ENCODE peak calls at places on chromosomes 1 and 21, in nine cellular contexts. D, V, S, G, W, T, K, Z and M are unnamed samples.

GRCh38 chr21:44793269-44794030 is 8.2 kb downstream of the UBE2G2 start:
- DNase-seq in W (peak), S (peak), D (peak), K (peak), V (peak), G (peak), T (peak), Z (peak), M (no peak)

GRCh38 chr1:15246960-15247614 is at the start of gene FHAD1:
- DNase-seq in K (no peak), D (peak), G (peak), S (peak), V (no peak), T (peak), Z (peak), W (peak), M (no peak)

GRCh38 chr1:203440780-203441179 is 34.8 kb upstream of the PRELP start:
- DNase-seq in S (peak), V (no peak), T (peak), D (no peak), W (peak), K (no peak), Z (peak), G (no peak), M (no peak)

GRCh38 chr1:3359346-3360157 is 94.9 kb upstream of the ARHGEF16 start:
- DNase-seq in S (no peak), Z (no peak), D (no peak), V (no peak), G (no peak), W (no peak), K (no peak), T (no peak), M (no peak)

GRCh38 chr1:112714313-112715263 is 544 bp downstream of the PPM1J start:
- DNase-seq in Z (peak), G (no peak), T (peak), W (no peak), V (no peak), K (no peak), D (no peak), S (no peak), M (no peak)

GRCh38 chr1:211259596-211260126 is 495 bp downstream of the RCOR3 start:
- DNase-seq in V (peak), T (peak), G (peak), K (no peak), Z (peak), S (peak), D (peak), W (peak), M (no peak)

GRCh38 chr1:156226116-156226538 is 13.3 kb downstream of the PMF1 start:
- DNase-seq in S (no peak), D (peak), Z (no peak), G (no peak), V (no peak), K (no peak), T (no peak), W (no peak), M (peak)

GRCh38 chr21:36504067-36505058 is 24.4 kb upstream of the CLDN14 start:
- DNase-seq in G (no peak), D (no peak), K (peak), V (no peak), W (peak), S (peak), Z (peak), T (no peak), M (no peak)

GRCh38 chr21:44315691-44316208 is 15.9 kb downstream of the PFKL start:
- DNase-seq in D (no peak), G (no peak), S (no peak), K (no peak), W (no peak), T (no peak), V (no peak), Z (no peak), M (no peak)

GRCh38 chr21:27101533-27101932 is 134.6 kb upstream of the ADAMTS5 start:
- DNase-seq in T (no peak), V (no peak), G (no peak), D (no peak), S (peak), K (no peak), Z (no peak), W (no peak), M (no peak)

GRCh38 chr21:46005081-46005480 is 23.5 kb downstream of the COL6A1 start:
- DNase-seq in G (no peak), S (no peak), Z (no peak), T (no peak), W (no peak), V (no peak), D (no peak), K (no peak), M (no peak)

GRCh38 chr1:21938791-21939538 is 1.9 kb upstream of the HSPG2 start:
- DNase-seq in Z (no peak), T (no peak), D (no peak), K (no peak), V (no peak), S (no peak), W (no peak), G (no peak), M (no peak)

GRCh38 chr1:202639500-202639899 is 70.8 kb downstream of the SYT2 start:
- DNase-seq in D (no peak), K (no peak), T (no peak), W (no peak), V (no peak), S (peak), G (no peak), Z (no peak), M (no peak)

GRCh38 chr21:16588433-16588860 is 858.7 kb downstream of the USP25 start:
- DNase-seq in S (peak), T (peak), W (peak), G (no peak), Z (peak), V (no peak), D (no peak), K (no peak), M (no peak)